ENCODE peak calls at places on chromosome 12, in six cellular contexts. T is ovary; E is CD8-positive, alpha-beta memory T cell; M is effector memory CD4-positive, alpha-beta T cell; S is body of pancreas; A is tibial nerve. B is an unnamed sample.

GRCh38 chr12:79344855-79345840 is 345.6 kb downstream of the PAWR start:
- DNase-seq in T (no peak), M (no peak), S (peak; percentile 27), A (peak; percentile 12), E (no peak), B (no peak)

GRCh38 chr12:78864483-78865296 is at the start of gene SYT1:
- DNase-seq in M (no peak), E (no peak), S (peak; percentile 7), T (peak; percentile 53), A (peak; percentile 22), B (no peak)

GRCh38 chr12:113875681-113876080 is 90.4 kb downstream of the RBM19 start:
- DNase-seq in M (no peak), T (no peak), E (no peak), S (no peak), A (no peak), B (no peak)

GRCh38 chr12:110995016-110995415 is 74.6 kb upstream of the MYL2 start:
- DNase-seq in S (no peak), M (no peak), T (no peak), E (no peak), A (no peak), B (no peak)

GRCh38 chr12:51270067-51270846 is at the start of gene SMAGP:
- DNase-seq in A (peak; percentile 5), S (peak; percentile 88), M (peak; percentile 34), E (peak; percentile 46), T (peak; percentile 71), B (peak; percentile 47)

GRCh38 chr12:40104461-40105264 is 1.2 kb downstream of the SLC2A13 start:
- DNase-seq in A (no peak), M (no peak), E (no peak), S (peak; percentile 45), T (no peak), B (no peak)

GRCh38 chr12:57127101-57127709 is 1.1 kb upstream of the LRP1 start:
- DNase-seq in A (peak; percentile 71), M (peak; percentile 16), S (peak; percentile 90), E (peak; percentile 10), T (peak; percentile 76), B (peak; percentile 44)

GRCh38 chr12:32897688-32898573 is 1.4 kb upstream of the PKP2 start:
- DNase-seq in A (no peak), M (no peak), T (no peak), S (no peak), E (no peak), B (no peak)

GRCh38 chr12:2640709-2641108 is 154.1 kb upstream of the FKBP4 start:
- DNase-seq in S (peak; percentile 28), T (no peak), A (peak; percentile 22), E (no peak), M (no peak), B (no peak)

GRCh38 chr12:47825239-47825639 is 5.5 kb upstream of the HDAC7 start:
- DNase-seq in T (peak; percentile 77), M (no peak), A (no peak), E (no peak), S (no peak), B (no peak)

GRCh38 chr12:1594295-1595025 is at the start of gene FBXL14:
- DNase-seq in T (peak; percentile 93), E (peak; percentile 87), S (peak; percentile 92), A (peak; percentile 87), M (peak; percentile 85), B (peak; percentile 92)

GRCh38 chr12:89632778-89633177 is 75.9 kb downstream of the ATP2B1 start:
- DNase-seq in E (no peak), S (no peak), A (no peak), T (no peak), M (no peak), B (no peak)

GRCh38 chr12:115687094-115687493 is 590.4 kb downstream of the MED13L start:
- DNase-seq in A (no peak), M (no peak), E (no peak), T (no peak), S (no peak), B (no peak)

GRCh38 chr12:112963227-112963861 is 15.0 kb upstream of the OAS2 start:
- DNase-seq in A (no peak), E (no peak), M (no peak), S (no peak), T (no peak), B (no peak)

GRCh38 chr12:9897524-9897923 is 16.2 kb downstream of the KLRF2 start:
- DNase-seq in M (no peak), S (no peak), A (no peak), E (no peak), T (no peak), B (no peak)

GRCh38 chr12:57242691-57243454 is 8.1 kb downstream of the STAC3 start:
- DNase-seq in M (peak; percentile 35), E (peak; percentile 44), A (no peak), T (peak; percentile 70), S (peak; percentile 65), B (peak; percentile 63)

GRCh38 chr12:113932411-113933196 is 33.5 kb downstream of the RBM19 start:
- DNase-seq in S (no peak), T (peak; percentile 83), E (no peak), M (no peak), A (peak; percentile 8), B (no peak)

DNA sequence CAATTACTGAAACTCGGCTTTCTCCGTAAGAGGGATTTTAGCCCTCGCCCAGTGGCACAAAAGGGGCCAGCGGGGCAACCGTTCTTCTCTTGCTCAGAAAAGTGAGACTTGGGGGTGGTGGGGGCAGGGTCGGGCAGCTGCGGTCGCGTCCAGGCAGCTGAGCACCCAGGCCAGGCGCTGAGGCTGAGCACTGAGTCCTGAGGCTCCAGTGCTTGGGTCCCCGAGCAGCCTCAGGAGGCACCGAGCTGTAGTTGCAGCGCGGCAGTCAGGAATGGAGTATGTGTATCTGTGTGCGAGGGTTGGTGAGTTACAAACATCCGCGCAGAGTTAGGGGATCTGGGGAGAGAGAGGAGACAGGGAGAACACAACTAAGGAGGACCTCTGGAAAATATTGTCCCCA is 4.1 kb upstream of the HOXC6 start:
- DNase-seq in S (no peak), M (no peak), T (peak; percentile 55), E (no peak), A (no peak), B (no peak)
- H3K27me3 ChIP-seq in S (no peaks in the 10 kb centered on the region), M (peaks cover 76% of the 10 kb centered on the region), T (no peaks in the 10 kb centered on the region), E (peaks cover 68% of the 10 kb centered on the region), A (no peaks in the 10 kb centered on the region), B (peaks cover 57% of the 10 kb centered on the region)

DNA sequence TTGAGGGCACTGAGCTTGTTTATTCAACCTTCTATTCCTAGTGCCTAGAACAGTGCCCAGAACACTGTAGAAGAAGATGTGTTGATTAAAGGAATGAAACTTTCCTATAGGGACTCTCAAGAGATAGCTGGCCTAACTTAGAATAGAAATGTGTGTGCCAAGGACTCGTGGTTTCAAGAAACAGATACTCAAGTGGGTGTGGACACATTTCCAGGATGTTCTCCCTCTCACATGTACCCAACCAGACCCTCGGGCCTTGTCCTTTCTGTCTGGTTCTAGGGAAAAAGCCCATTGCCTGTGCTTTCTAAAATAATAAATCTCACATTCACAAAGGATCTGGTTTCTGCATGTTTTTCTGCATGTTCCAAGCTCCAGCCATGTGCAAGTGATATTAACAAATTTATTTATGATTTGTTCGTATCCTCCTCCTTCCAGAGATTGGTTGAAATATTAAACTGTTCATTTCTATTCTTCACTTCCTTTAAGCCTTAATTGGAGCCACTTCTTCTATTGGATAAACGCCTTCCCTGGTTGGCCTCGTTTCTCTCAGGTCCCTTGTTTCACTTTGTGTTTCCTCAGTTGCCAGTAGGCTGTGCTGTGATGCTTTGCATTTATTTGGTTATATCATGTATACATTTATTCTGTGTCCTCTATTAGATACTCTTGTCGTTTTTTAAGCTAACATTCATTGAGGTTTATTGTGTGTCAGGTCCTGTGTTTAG is 89.8 kb downstream of the CRADD start:
- DNase-seq in A (peak; percentile 55), M (no peak), T (no peak), E (no peak), S (peak; percentile 20), B (peak; percentile 36)
- H3K27ac ChIP-seq in A (peak overlapping the region; percentile 16), M (no peak overlapping the region), T (no peak overlapping the region), E (no peak overlapping the region), S (no peak overlapping the region), B (no peak overlapping the region)

DNA sequence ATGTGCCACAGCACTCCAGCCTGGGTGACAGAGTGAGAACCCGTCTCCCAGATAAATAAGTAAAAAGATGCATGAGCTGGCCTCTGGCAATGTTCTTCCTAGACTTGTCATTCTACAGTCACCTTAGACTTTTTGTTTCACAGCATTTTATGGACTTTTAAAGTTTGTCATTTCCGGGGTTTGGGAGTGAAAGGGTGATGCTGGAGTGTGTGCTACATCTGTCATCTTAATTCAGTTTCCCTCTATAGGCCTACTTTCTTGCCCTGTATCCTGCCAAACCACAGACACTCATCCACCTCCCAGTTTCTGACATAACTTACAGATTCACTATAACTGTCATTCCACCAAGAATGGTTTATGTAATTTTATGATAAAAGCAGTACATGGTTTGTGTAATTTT is 166.7 kb upstream of the PARP11 start:
- DNase-seq in T (no peak), M (no peak), S (no peak), E (no peak), A (no peak), B (no peak)
- H3K27me3 ChIP-seq in T (no peaks in the 10 kb centered on the region), M (no peaks in the 10 kb centered on the region), S (no peaks in the 10 kb centered on the region), E (no peaks in the 10 kb centered on the region), A (no peaks in the 10 kb centered on the region), B (no peaks in the 10 kb centered on the region)

GRCh38 chr12:22313276-22313995 is 21.1 kb downstream of the ST8SIA1 start:
- DNase-seq in M (no peak), S (no peak), T (no peak), A (no peak), E (no peak), B (no peak)

GRCh38 chr12:22310712-22311111 is 23.8 kb downstream of the ST8SIA1 start:
- DNase-seq in T (no peak), A (no peak), S (no peak), M (no peak), E (no peak), B (no peak)

GRCh38 chr12:22307811-22308210 is 26.7 kb downstream of the ST8SIA1 start:
- DNase-seq in S (no peak), T (no peak), M (no peak), E (no peak), A (no peak), B (no peak)

GRCh38 chr12:22312336-22312735 is 22.2 kb downstream of the ST8SIA1 start:
- DNase-seq in T (no peak), M (no peak), E (no peak), A (peak; percentile 38), S (no peak), B (no peak)

DNA sequence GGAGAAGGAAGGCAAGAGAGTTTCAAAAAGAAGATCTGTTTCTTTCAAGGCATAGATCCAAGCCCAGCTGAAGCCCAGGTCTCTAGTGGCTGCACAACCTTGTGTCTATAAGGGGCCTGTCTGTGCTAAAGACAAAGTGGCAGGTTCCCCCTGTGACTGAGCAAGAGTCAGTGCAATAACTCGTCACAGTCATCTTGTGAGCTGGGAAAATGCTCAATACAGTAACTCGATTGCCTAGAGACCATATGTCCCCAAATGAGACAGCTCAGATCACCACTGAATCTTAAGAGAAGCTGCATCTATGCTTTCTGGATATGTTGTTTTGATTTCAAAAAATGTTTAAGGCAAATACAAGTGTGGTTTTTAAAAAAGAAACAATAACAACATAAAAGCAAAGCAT is 24.2 kb downstream of the ST8SIA1 start:
- DNase-seq in T (no peak), E (no peak), M (no peak), S (no peak), A (no peak), B (no peak)
- H3K27ac ChIP-seq in T (no peak overlapping the region), E (no peak overlapping the region), M (no peak overlapping the region), S (no peak overlapping the region), A (no peak overlapping the region), B (no peak overlapping the region)